ENCODE peak calls at places on chromosome 12, in six cellular contexts. L, A, U, R, S and J are unnamed samples.

GRCh38 chr12:70711831-70712230 is 74.6 kb upstream of the PTPRB start:
- DNase-seq in R (no peak), A (no peak), U (no peak), S (no peak), L (no peak), J (no peak)

GRCh38 chr12:31570880-31571279 is 20.1 kb downstream of the DENND5B start:
- DNase-seq in S (no peak), U (peak), A (no peak), R (no peak), L (no peak), J (no peak)

GRCh38 chr12:64900540-64900939 is 76.1 kb downstream of the TBC1D30 start:
- DNase-seq in U (peak), S (no peak), A (no peak), R (no peak), L (no peak), J (peak)

GRCh38 chr12:11651785-11652184 is 2.3 kb downstream of the ETV6 start:
- DNase-seq in L (peak), U (no peak), R (no peak), A (no peak), S (peak), J (peak)

GRCh38 chr12:81330480-81330879 is 252.6 kb downstream of the ACSS3 start:
- DNase-seq in S (no peak), U (no peak), L (peak), A (no peak), R (no peak), J (no peak)

GRCh38 chr12:55724226-55724939 is 4.2 kb downstream of the RDH5 start:
- DNase-seq in S (peak), A (no peak), L (peak), R (no peak), U (peak), J (peak)

GRCh38 chr12:102376251-102376747 is 104.1 kb downstream of the IGF1 start:
- DNase-seq in R (no peak), U (peak), A (no peak), L (no peak), S (no peak), J (no peak)

GRCh38 chr12:132170094-132170636 is 25.9 kb downstream of the NOC4L start:
- DNase-seq in A (no peak), R (no peak), S (no peak), U (peak), L (no peak), J (no peak)

GRCh38 chr12:26539131-26539530 is 293.9 kb downstream of the ITPR2 start:
- DNase-seq in A (no peak), S (no peak), L (no peak), R (no peak), U (no peak), J (no peak)

GRCh38 chr12:29200586-29200985 is 51.5 kb downstream of the FAR2 start:
- DNase-seq in R (no peak), L (no peak), A (no peak), U (no peak), S (no peak), J (no peak)

GRCh38 chr12:6697584-6698351 is 2.8 kb downstream of the PIANP start:
- DNase-seq in S (peak), A (no peak), U (peak), R (no peak), L (no peak), J (peak)

GRCh38 chr12:5796171-5797091 is 148.6 kb downstream of the ANO2 start:
- DNase-seq in S (peak), R (no peak), U (peak), L (no peak), A (no peak), J (no peak)

GRCh38 chr12:10140001-10140400 is 10.0 kb upstream of the CLEC7A start:
- DNase-seq in U (peak), A (no peak), R (no peak), S (peak), L (peak), J (peak)

GRCh38 chr12:68934392-68934791 is 1.4 kb upstream of the CPM start:
- DNase-seq in L (no peak), U (no peak), A (no peak), S (no peak), R (no peak), J (no peak)

GRCh38 chr12:31861360-31861759 is 97.9 kb upstream of the RESF1 start:
- DNase-seq in U (no peak), L (no peak), R (no peak), A (no peak), S (no peak), J (no peak)

GRCh38 chr12:11513288-11513687 is 117.9 kb upstream of the PRB2 start:
- DNase-seq in R (no peak), A (no peak), L (no peak), S (peak), U (peak), J (no peak)

GRCh38 chr12:102518871-102519270 is 38.5 kb upstream of the IGF1 start:
- DNase-seq in R (no peak), L (no peak), S (no peak), A (no peak), U (no peak), J (no peak)

GRCh38 chr12:109612975-109613502 is 39.4 kb downstream of the MVK start:
- DNase-seq in L (no peak), U (peak), R (no peak), A (no peak), S (no peak), J (peak)

GRCh38 chr12:20629414-20630156 is 65.5 kb upstream of the SLCO1C1 start:
- DNase-seq in S (no peak), R (no peak), U (peak), L (no peak), A (no peak), J (no peak)

GRCh38 chr12:114888458-114888857 is 204.5 kb upstream of the TBX3 start:
- DNase-seq in L (no peak), U (peak), A (no peak), R (no peak), S (no peak), J (peak)

GRCh38 chr12:51349026-51349425 is 2.5 kb upstream of the CELA1 start:
- DNase-seq in A (no peak), R (no peak), L (no peak), S (no peak), U (peak), J (peak)

GRCh38 chr12:128365831-128366231 is 98.9 kb downstream of the TMEM132C start:
- DNase-seq in R (no peak), A (peak), L (peak), U (no peak), S (no peak), J (no peak)

GRCh38 chr12:127599441-127599840 is 667.5 kb upstream of the TMEM132C start:
- DNase-seq in S (no peak), R (no peak), U (no peak), L (no peak), A (no peak), J (no peak)

GRCh38 chr12:2301531-2302461 is 249.0 kb downstream of the CACNA1C start:
- DNase-seq in U (no peak), R (no peak), S (no peak), L (no peak), A (no peak), J (peak)

GRCh38 chr12:97005612-97006011 is 98.6 kb downstream of the NEDD1 start:
- DNase-seq in A (no peak), L (no peak), S (no peak), U (no peak), R (no peak), J (no peak)

GRCh38 chr12:45232771-45233372 is 17.0 kb downstream of the ANO6 start:
- DNase-seq in R (no peak), L (no peak), A (no peak), U (peak), S (no peak), J (peak)

GRCh38 chr12:52147367-52147972 is 44.3 kb downstream of the KRT80 start:
- DNase-seq in S (no peak), L (no peak), A (no peak), R (peak), U (peak), J (peak)

GRCh38 chr12:754238-754816 is 1.9 kb downstream of the WNK1 start:
- DNase-seq in A (no peak), R (no peak), L (peak), U (peak), S (no peak), J (peak)

GRCh38 chr12:6603095-6603567 is 4.0 kb downstream of the CHD4 start:
- DNase-seq in S (no peak), A (no peak), R (no peak), L (no peak), U (peak), J (peak)

GRCh38 chr12:124308741-124309140 is 13.8 kb downstream of the RFLNA start:
- DNase-seq in R (no peak), A (no peak), L (no peak), S (no peak), U (no peak), J (no peak)

GRCh38 chr12:102965281-102966155 is 8.0 kb downstream of the ASCL1 start:
- DNase-seq in S (no peak), L (peak), A (peak), R (no peak), U (no peak), J (no peak)

GRCh38 chr12:131547560-131547959 is 163.3 kb upstream of the SFSWAP start:
- DNase-seq in U (no peak), R (no peak), A (no peak), S (no peak), L (peak), J (no peak)